ENCODE peak calls at places on chromosomes 3 and 15, in six cellular contexts. T is neuronal stem cell, U is substantia nigra, Q is iPS-NIHi11, C is ovary, J is neural progenitor cell. I is an unnamed sample.
A peak's percentile ranks its signal among the peaks of the same experiment; 100 is the strongest.

GRCh38 chr3:58723197-58723596 is 56.6 kb upstream of the FAM3D start:
- DNase-seq in T (no peak), U (no peak), Q (no peak), C (no peak), J (no peak), I (no peak)

GRCh38 chr3:191135175-191135574 is 63.9 kb upstream of the OSTN start:
- DNase-seq in T (no peak), U (no peak), Q (no peak), C (no peak), J (no peak), I (no peak)

GRCh38 chr3:197258168-197258755 is 40.1 kb downstream of the DLG1 start:
- DNase-seq in T (no peak), U (no peak), Q (no peak), C (no peak), J (no peak), I (no peak)

GRCh38 chr3:182533394-182533793 is 259.9 kb upstream of the ATP11B start:
- DNase-seq in T (no peak), U (no peak), Q (no peak), C (no peak), J (no peak), I (no peak)

GRCh38 chr3:174619244-174619643 is 239.9 kb upstream of the NAALADL2 start:
- DNase-seq in T (no peak), U (no peak), Q (no peak), C (no peak), J (no peak), I (no peak)

GRCh38 chr3:127746400-127747057 is 73.8 kb downstream of the ABTB1 start:
- DNase-seq in T (no peak), U (no peak), Q (no peak), C (no peak), J (no peak), I (no peak)

GRCh38 chr3:49327485-49327884 is 12.4 kb downstream of the USP4 start:
- DNase-seq in T (no peak), U (no peak), Q (peak; percentile 35), C (no peak), J (peak; percentile 16), I (no peak)

GRCh38 chr3:188854395-188855149 is 317.2 kb upstream of the TPRG1 start:
- DNase-seq in T (no peak), U (no peak), Q (no peak), C (no peak), J (peak; percentile 37), I (peak; percentile 36)

GRCh38 chr3:3798641-3799113 is 554 bp upstream of the LRRN1 start:
- DNase-seq in T (no peak), U (peak; percentile 44), Q (peak; percentile 51), C (peak; percentile 25), J (peak; percentile 83), I (no peak)

GRCh38 chr3:141125351-141125750 is 74.2 kb downstream of the SPSB4 start:
- DNase-seq in T (no peak), U (no peak), Q (no peak), C (no peak), J (no peak), I (no peak)

GRCh38 chr3:172591876-172592771 is 68.9 kb upstream of the TNFSF10 start:
- DNase-seq in T (no peak), U (no peak), Q (no peak), C (no peak), J (no peak), I (no peak)

GRCh38 chr15:89898628-89899302 is 5.0 kb upstream of the AP3S2 start:
- DNase-seq in T (no peak), U (no peak), Q (peak; percentile 81), C (no peak), J (peak; percentile 74), I (peak; percentile 10)

GRCh38 chr3:123096701-123097100 is 29.9 kb downstream of the PDIA5 start:
- DNase-seq in T (no peak), U (peak; percentile 38), Q (no peak), C (peak; percentile 73), J (no peak), I (no peak)